ENCODE peak calls at places on chromosome 10, in four cellular contexts. One of them, this sample, is unnamed.

GRCh38 chr10:34319197-34319846 is 495.8 kb downstream of the PARD3 start:
- DNase-seq in HepG2: peak
- DNase-seq in GM12878: no peak
- DNase-seq in H1: no peak
- DNase-seq in this sample: no peak

GRCh38 chr10:117950408-117950807 is 96.3 kb downstream of the RAB11FIP2 start:
- DNase-seq in HepG2: no peak
- DNase-seq in H1: no peak
- DNase-seq in GM12878: no peak
- DNase-seq in this sample: no peak

GRCh38 chr10:73742454-73742734 is 1.8 kb upstream of the SEC24C start:
- DNase-seq in GM12878: no peak
- DNase-seq in H1: no peak
- DNase-seq in HepG2: no peak
- DNase-seq in this sample: no peak

GRCh38 chr10:91758303-91759146 is 39.7 kb upstream of the TNKS2 start:
- DNase-seq in HepG2: peak
- DNase-seq in GM12878: peak
- DNase-seq in H1: no peak
- DNase-seq in this sample: no peak

GRCh38 chr10:17816208-17816607 is 7.1 kb downstream of the MRC1 start:
- DNase-seq in GM12878: no peak
- DNase-seq in H1: no peak
- DNase-seq in HepG2: no peak
- DNase-seq in this sample: no peak

GRCh38 chr10:72292223-72292691 is 18.5 kb downstream of the DDIT4 start:
- DNase-seq in H1: no peak
- DNase-seq in GM12878: no peak
- DNase-seq in HepG2: no peak
- DNase-seq in this sample: no peak

GRCh38 chr10:50417486-50417905 is 166.2 kb upstream of the ASAH2 start:
- DNase-seq in HepG2: no peak
- DNase-seq in H1: no peak
- DNase-seq in GM12878: no peak
- DNase-seq in this sample: no peak

GRCh38 chr10:59016043-59016442 is 160.4 kb upstream of the PHYHIPL start:
- DNase-seq in HepG2: no peak
- DNase-seq in GM12878: no peak
- DNase-seq in H1: no peak
- DNase-seq in this sample: no peak

GRCh38 chr10:50625663-50626062 is 1.9 kb upstream of the SGMS1 start:
- DNase-seq in GM12878: no peak
- DNase-seq in HepG2: no peak
- DNase-seq in H1: no peak
- DNase-seq in this sample: peak

GRCh38 chr10:99403674-99404073 is 26.8 kb downstream of the GOT1 start:
- DNase-seq in GM12878: no peak
- DNase-seq in H1: no peak
- DNase-seq in HepG2: no peak
- DNase-seq in this sample: no peak

GRCh38 chr10:13525683-13526082 is 3.1 kb downstream of the BEND7 start:
- DNase-seq in HepG2: no peak
- DNase-seq in H1: no peak
- DNase-seq in GM12878: no peak
- DNase-seq in this sample: no peak

GRCh38 chr10:12649017-12649586 is 299.8 kb downstream of the CAMK1D start:
- DNase-seq in HepG2: no peak
- DNase-seq in GM12878: no peak
- DNase-seq in H1: no peak
- DNase-seq in this sample: no peak

GRCh38 chr10:14605231-14605925 is 169.3 kb downstream of the FAM107B start:
- DNase-seq in H1: no peak
- DNase-seq in GM12878: peak
- DNase-seq in HepG2: peak
- DNase-seq in this sample: no peak

GRCh38 chr10:29776246-29776645 is 141.5 kb upstream of the SVIL start:
- DNase-seq in H1: no peak
- DNase-seq in HepG2: no peak
- DNase-seq in GM12878: no peak
- DNase-seq in this sample: no peak

GRCh38 chr10:125133706-125134482 is 26.5 kb downstream of the CTBP2 start:
- DNase-seq in H1: no peak
- DNase-seq in HepG2: no peak
- DNase-seq in GM12878: no peak
- DNase-seq in this sample: no peak

GRCh38 chr10:71840177-71840711 is 10.8 kb downstream of the PSAP start:
- DNase-seq in HepG2: no peak
- DNase-seq in H1: peak
- DNase-seq in GM12878: no peak
- DNase-seq in this sample: peak

GRCh38 chr10:76721891-76722505 is 915.6 kb downstream of the KCNMA1 start:
- DNase-seq in H1: no peak
- DNase-seq in HepG2: no peak
- DNase-seq in GM12878: no peak
- DNase-seq in this sample: no peak

GRCh38 chr10:13984647-13985155 is 346.0 kb downstream of the FRMD4A start:
- DNase-seq in HepG2: no peak
- DNase-seq in GM12878: no peak
- DNase-seq in H1: no peak
- DNase-seq in this sample: no peak

GRCh38 chr10:119817991-119818888 is 54.4 kb downstream of the MCMBP start:
- DNase-seq in HepG2: no peak
- DNase-seq in H1: peak
- DNase-seq in GM12878: no peak
- DNase-seq in this sample: no peak

GRCh38 chr10:5282137-5282536 is 82.6 kb upstream of the UCN3 start:
- DNase-seq in H1: no peak
- DNase-seq in HepG2: no peak
- DNase-seq in GM12878: no peak
- DNase-seq in this sample: no peak

GRCh38 chr10:103693070-103693811 is 162.1 kb downstream of the SH3PXD2A start:
- DNase-seq in HepG2: no peak
- DNase-seq in GM12878: no peak
- DNase-seq in H1: peak
- DNase-seq in this sample: no peak

GRCh38 chr10:13527864-13528137 is 1.0 kb downstream of the BEND7 start:
- DNase-seq in GM12878: no peak
- DNase-seq in HepG2: no peak
- DNase-seq in H1: no peak
- DNase-seq in this sample: no peak

GRCh38 chr10:110434477-110435096 is 63.1 kb upstream of the DUSP5 start:
- DNase-seq in HepG2: no peak
- DNase-seq in H1: no peak
- DNase-seq in GM12878: no peak
- DNase-seq in this sample: no peak

GRCh38 chr10:131567279-131568162 is 256.0 kb upstream of the TCERG1L start:
- DNase-seq in H1: no peak
- DNase-seq in GM12878: no peak
- DNase-seq in HepG2: no peak
- DNase-seq in this sample: no peak

GRCh38 chr10:110535958-110536891 is 31.3 kb upstream of the SMC3 start:
- DNase-seq in HepG2: peak
- DNase-seq in GM12878: peak
- DNase-seq in H1: no peak
- DNase-seq in this sample: no peak

GRCh38 chr10:72416661-72417060 is 61.9 kb upstream of the DNAJB12 start:
- DNase-seq in GM12878: no peak
- DNase-seq in HepG2: no peak
- DNase-seq in H1: no peak
- DNase-seq in this sample: no peak

GRCh38 chr10:6621536-6621935 is 41.5 kb upstream of the PRKCQ start:
- DNase-seq in HepG2: no peak
- DNase-seq in H1: no peak
- DNase-seq in GM12878: no peak
- DNase-seq in this sample: peak

GRCh38 chr10:26479766-26480492 is 41.8 kb downstream of the APBB1IP start:
- DNase-seq in GM12878: no peak
- DNase-seq in H1: no peak
- DNase-seq in HepG2: no peak
- DNase-seq in this sample: no peak

GRCh38 chr10:3961082-3961481 is 176.1 kb upstream of the KLF6 start:
- DNase-seq in HepG2: no peak
- DNase-seq in H1: no peak
- DNase-seq in GM12878: no peak
- DNase-seq in this sample: no peak

GRCh38 chr10:77318739-77319138 is 318.9 kb downstream of the KCNMA1 start:
- DNase-seq in HepG2: no peak
- DNase-seq in H1: no peak
- DNase-seq in GM12878: no peak
- DNase-seq in this sample: no peak

GRCh38 chr10:30557884-30558283 is 71.7 kb downstream of the LYZL2 start:
- DNase-seq in GM12878: no peak
- DNase-seq in HepG2: peak
- DNase-seq in H1: no peak
- DNase-seq in this sample: peak

GRCh38 chr10:12405342-12406320 is 56.3 kb downstream of the CAMK1D start:
- DNase-seq in GM12878: no peak
- DNase-seq in HepG2: no peak
- DNase-seq in H1: no peak
- DNase-seq in this sample: no peak

GRCh38 chr10:6136215-6137201 is 47.7 kb downstream of the RBM17 start:
- DNase-seq in GM12878: peak
- DNase-seq in H1: no peak
- DNase-seq in HepG2: no peak
- DNase-seq in this sample: no peak

GRCh38 chr10:124259139-124259825 is 159.4 kb downstream of the OAT start:
- DNase-seq in HepG2: peak
- DNase-seq in H1: no peak
- DNase-seq in GM12878: no peak
- DNase-seq in this sample: no peak

GRCh38 chr10:100130786-100131185 is 49.1 kb upstream of the CPN1 start:
- DNase-seq in H1: no peak
- DNase-seq in GM12878: no peak
- DNase-seq in HepG2: no peak
- DNase-seq in this sample: no peak

GRCh38 chr10:101694674-101695403 is at the start of gene FBXW4:
- DNase-seq in HepG2: peak
- DNase-seq in H1: peak
- DNase-seq in GM12878: no peak
- DNase-seq in this sample: no peak

GRCh38 chr10:84493951-84494848 is 165.8 kb downstream of the CCSER2 start:
- DNase-seq in HepG2: no peak
- DNase-seq in H1: no peak
- DNase-seq in GM12878: no peak
- DNase-seq in this sample: no peak

GRCh38 chr10:32386623-32387022 is 39.7 kb upstream of the EPC1 start:
- DNase-seq in HepG2: no peak
- DNase-seq in GM12878: no peak
- DNase-seq in H1: no peak
- DNase-seq in this sample: no peak

GRCh38 chr10:66467042-66467441 is 458.8 kb upstream of the LRRTM3 start:
- DNase-seq in H1: no peak
- DNase-seq in GM12878: no peak
- DNase-seq in HepG2: no peak
- DNase-seq in this sample: no peak

GRCh38 chr10:43120948-43121290 is 17.3 kb upstream of the CSGALNACT2 start:
- DNase-seq in HepG2: no peak
- DNase-seq in H1: no peak
- DNase-seq in GM12878: peak
- DNase-seq in this sample: no peak
- TF ChIP-seq SUZ12 in HepG2: no peak
- TF ChIP-seq SUZ12 in H1: no peak
- TF ChIP-seq SUZ12 in GM12878: no peak
- TF ChIP-seq SUZ12 in this sample: no peak

GRCh38 chr10:116324951-116325635 is 845 bp downstream of the CCDC172 start:
- DNase-seq in GM12878: no peak
- DNase-seq in H1: peak
- DNase-seq in HepG2: no peak
- DNase-seq in this sample: peak
- H3K4me3 ChIP-seq in GM12878: no peak
- H3K4me3 ChIP-seq in H1: no peak
- H3K4me3 ChIP-seq in HepG2: no peak
- H3K4me3 ChIP-seq in this sample: no peak

DNA sequence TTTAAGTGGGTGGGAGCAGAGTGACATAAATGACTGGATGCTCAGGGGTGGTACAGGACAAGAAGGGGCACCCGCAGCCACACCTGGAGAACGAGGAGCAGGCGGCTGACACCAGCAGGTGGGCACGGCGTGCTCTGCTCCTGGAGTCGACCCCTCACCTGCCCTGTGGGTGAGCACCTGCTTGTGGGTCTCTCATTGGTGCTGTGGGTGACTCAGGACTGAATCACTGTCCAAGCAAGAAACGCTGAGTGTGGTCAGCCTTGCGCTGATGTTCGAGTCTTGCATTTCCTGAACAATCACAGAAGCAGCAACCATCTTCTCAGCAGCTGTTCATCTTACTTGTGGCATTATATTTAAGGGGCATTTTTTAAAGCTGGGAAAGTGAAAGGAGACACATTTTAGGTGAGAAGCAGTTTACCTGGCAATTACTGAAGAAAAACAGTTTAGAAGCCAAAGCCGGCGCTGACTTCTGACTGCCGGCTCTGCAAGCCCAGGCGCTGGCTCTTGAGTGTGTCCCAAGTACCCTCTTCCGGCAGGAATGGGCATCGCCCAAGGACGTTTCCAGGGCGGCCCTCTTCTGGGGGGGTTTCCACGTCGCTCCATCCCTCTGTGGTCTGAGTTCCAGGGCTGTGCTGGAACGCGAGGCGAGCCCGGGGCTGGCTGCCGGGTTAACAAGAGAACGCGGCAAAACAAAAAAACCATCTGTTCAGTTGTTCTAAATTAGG is 145.2 kb upstream of the PFKP start:
- DNase-seq in HepG2: no peak
- DNase-seq in GM12878: no peak
- DNase-seq in H1: no peak
- DNase-seq in this sample: no peak
- TF ChIP-seq SUZ12 in HepG2: no peak
- TF ChIP-seq SUZ12 in GM12878: no peak
- TF ChIP-seq SUZ12 in H1: no peak
- TF ChIP-seq SUZ12 in this sample: no peak

DNA sequence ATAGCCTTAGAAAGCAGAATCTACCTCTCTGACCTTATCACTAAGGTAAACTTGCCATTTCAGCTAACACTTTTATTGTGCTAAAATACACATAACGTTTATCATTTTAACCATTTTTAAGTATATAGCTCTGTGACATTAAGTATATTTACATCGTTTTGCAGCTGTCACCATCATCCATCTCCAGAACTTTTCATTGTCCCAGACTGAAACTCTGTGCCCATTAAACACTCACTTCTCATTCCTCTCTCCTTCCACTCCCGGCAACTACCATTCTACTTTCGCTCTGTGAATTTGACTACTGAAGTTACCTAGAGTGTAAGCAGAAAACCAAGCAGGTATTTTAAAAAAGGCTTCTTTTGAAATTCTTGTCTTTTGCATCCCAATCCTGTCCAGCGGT is 1.3 kb downstream of the DDX50 start:
- DNase-seq in GM12878: no peak
- DNase-seq in HepG2: no peak
- DNase-seq in H1: no peak
- DNase-seq in this sample: no peak
- H3K4me3 ChIP-seq in GM12878: peak
- H3K4me3 ChIP-seq in HepG2: peak
- H3K4me3 ChIP-seq in H1: peak
- H3K4me3 ChIP-seq in this sample: no peak

This sample was measured in NT2/D1.